ENCODE peak calls at places on chromosomes 13 and 19, in nine cellular contexts. D, M, Z, Q, B, C, A, Y and R are unnamed samples.
A peak's percentile ranks its signal among the peaks of the same experiment; 100 is the strongest.

GRCh38 chr19:19402656-19403372 is 2.7 kb upstream of the GATAD2A start:
- DNase-seq in C (no peak), Z (no peak), B (no peak), D (no peak), Q (no peak), M (no peak), Y (no peak), A (no peak), R (no peak)

GRCh38 chr13:79901336-79901735 is 420.4 kb downstream of the NDFIP2 start:
- DNase-seq in A (no peak), D (no peak), Q (no peak), M (no peak), Z (no peak), C (no peak), B (no peak), Y (no peak), R (no peak)

GRCh38 chr19:4914736-4915501 is 5.6 kb downstream of the UHRF1 start:
- DNase-seq in Y (no peak), Q (no peak), D (peak; percentile 98), M (no peak), Z (no peak), A (no peak), C (peak; percentile 69), B (no peak), R (peak; percentile 67)

GRCh38 chr13:94711561-94712286 is 621 bp downstream of the SOX21 start:
- DNase-seq in C (no peak), D (peak; percentile 27), Y (no peak), A (no peak), M (no peak), Q (no peak), B (no peak), Z (peak; percentile 38), R (no peak)

GRCh38 chr19:1401138-1401888 is at the start of gene GAMT:
- DNase-seq in C (peak; percentile 71), M (peak; percentile 72), Q (peak; percentile 62), D (peak; percentile 43), Z (no peak), A (peak; percentile 42), Y (no peak), B (no peak), R (peak; percentile 23)

GRCh38 chr13:22278336-22278929 is 607.6 kb downstream of the FGF9 start:
- DNase-seq in Q (peak; percentile 32), Z (peak; percentile 76), B (no peak), Y (peak; percentile 18), C (peak; percentile 27), D (peak; percentile 44), A (peak; percentile 6), M (no peak), R (peak; percentile 65)

GRCh38 chr13:23889598-23890224 is 511 bp upstream of the MIPEP start:
- DNase-seq in M (no peak), Y (no peak), Q (peak; percentile 25), D (peak; percentile 21), Z (no peak), C (no peak), B (no peak), A (no peak), R (no peak)

GRCh38 chr19:44867578-44867977 is 21.5 kb downstream of the NECTIN2 start:
- DNase-seq in M (no peak), Q (no peak), D (no peak), C (no peak), A (no peak), Y (no peak), Z (no peak), B (no peak), R (no peak)

GRCh38 chr13:29182216-29182615 is 362.1 kb downstream of the MTUS2 start:
- DNase-seq in M (no peak), B (no peak), A (no peak), C (no peak), Y (no peak), D (no peak), Q (no peak), Z (no peak), R (no peak)

GRCh38 chr13:99860736-99861135 is 110.8 kb downstream of the ZIC5 start:
- DNase-seq in Q (no peak), C (no peak), B (no peak), D (no peak), Z (no peak), Y (no peak), M (no peak), A (no peak), R (no peak)

GRCh38 chr19:32421589-32422361 is 16.2 kb downstream of the DPY19L3 start:
- DNase-seq in M (no peak), C (no peak), Y (no peak), A (no peak), B (peak; percentile 73), D (no peak), Z (no peak), Q (peak; percentile 18), R (no peak)

GRCh38 chr13:99990045-99990977 is 8.7 kb downstream of the ZIC2 start:
- DNase-seq in B (no peak), C (no peak), D (no peak), Q (no peak), M (no peak), Z (no peak), Y (no peak), A (no peak), R (no peak)

GRCh38 chr13:71169125-71169524 is 697.9 kb downstream of the DACH1 start:
- DNase-seq in Y (no peak), Z (no peak), D (no peak), B (no peak), Q (no peak), C (no peak), M (no peak), A (no peak), R (no peak)

GRCh38 chr19:31408460-31409124 is 59.4 kb upstream of the TSHZ3 start:
- DNase-seq in Q (no peak), A (no peak), C (no peak), Z (no peak), D (peak; percentile 36), B (no peak), M (no peak), Y (no peak), R (no peak)

GRCh38 chr13:47553329-47553977 is 447.6 kb downstream of the SUCLA2 start:
- DNase-seq in Z (no peak), Q (no peak), D (no peak), B (no peak), A (no peak), C (no peak), M (no peak), Y (no peak), R (no peak)

GRCh38 chr19:51226068-51226467 is 1.2 kb downstream of the CD33 start:
- DNase-seq in Y (no peak), D (no peak), Z (no peak), A (no peak), B (no peak), C (no peak), M (no peak), Q (no peak), R (no peak)

GRCh38 chr19:51341066-51341465 is 873 bp downstream of the VSIG10L start:
- DNase-seq in M (no peak), A (no peak), Q (no peak), C (no peak), Z (no peak), B (no peak), D (no peak), Y (no peak), R (no peak)

GRCh38 chr13:61954092-61954491 is 538.4 kb upstream of the PCDH20 start:
- DNase-seq in C (no peak), M (peak; percentile 84), Y (no peak), Z (no peak), B (peak; percentile 33), A (no peak), D (peak; percentile 50), Q (peak; percentile 4), R (no peak)

GRCh38 chr19:1169921-1170885 is 3.9 kb downstream of the SBNO2 start:
- DNase-seq in M (no peak), A (no peak), C (no peak), D (peak; percentile 87), Y (no peak), Z (no peak), Q (no peak), B (no peak), R (no peak)

GRCh38 chr19:57435062-57435978 is at the start of gene ZNF749:
- DNase-seq in B (peak; percentile 99), C (peak; percentile 91), Z (peak; percentile 99), A (peak; percentile 99), Y (peak; percentile 80), Q (peak; percentile 98), M (peak; percentile 96), D (peak; percentile 100), R (peak; percentile 96)

GRCh38 chr13:77028202-77028601 is 1.2 kb upstream of the FBXL3 start:
- DNase-seq in Z (peak; percentile 57), Y (no peak), C (no peak), B (no peak), D (no peak), Q (no peak), M (peak; percentile 34), A (no peak), R (no peak)

GRCh38 chr19:15107056-15108010 is at the start of gene SYDE1:
- DNase-seq in D (peak; percentile 44), Z (peak; percentile 70), C (peak; percentile 50), B (no peak), Y (no peak), A (no peak), Q (no peak), M (peak; percentile 68), R (no peak)

GRCh38 chr19:47497073-47497766 is 13.2 kb upstream of the KPTN start:
- DNase-seq in B (no peak), Z (no peak), A (no peak), M (no peak), D (no peak), Q (no peak), C (no peak), Y (no peak), R (no peak)

GRCh38 chr13:79966039-79966438 is 374.9 kb downstream of the SPRY2 start:
- DNase-seq in Z (no peak), Q (no peak), B (no peak), M (no peak), C (no peak), D (no peak), A (no peak), Y (no peak), R (no peak)

GRCh38 chr13:102045713-102046112 is 356.1 kb downstream of the FGF14 start:
- DNase-seq in Z (no peak), A (peak; percentile 31), B (no peak), Y (no peak), C (no peak), Q (no peak), D (no peak), M (no peak), R (no peak)

GRCh38 chr19:34365463-34366401 is 736 bp downstream of the GPI start:
- DNase-seq in C (peak; percentile 42), M (peak; percentile 29), A (no peak), D (peak; percentile 14), Y (no peak), B (no peak), Q (peak; percentile 36), Z (peak; percentile 66), R (no peak)

GRCh38 chr19:46571495-46571894 is 29.6 kb upstream of the CALM3 start:
- DNase-seq in Z (no peak), A (peak; percentile 9), C (no peak), M (peak; percentile 76), B (no peak), Q (peak; percentile 11), Y (no peak), D (peak; percentile 38), R (no peak)

GRCh38 chr13:112452380-112453206 is 76.4 kb downstream of the SPACA7 start:
- DNase-seq in Q (no peak), C (peak; percentile 20), A (no peak), B (no peak), M (no peak), Z (no peak), Y (no peak), D (no peak), R (no peak)